ENCODE peak calls at places on chromosomes 13 and 19, in eight cellular contexts. One of them, this sample, is unnamed.

GRCh38 chr13:48156466-48156865 is 61.6 kb upstream of the MED4 start:
- DNase-seq in nephron progenitor cell: no peak
- DNase-seq in astrocyte of the spinal cord: no peak
- DNase-seq in upper lobe of left lung: no peak
- DNase-seq in IMR-90: no peak
- DNase-seq in thoracic aorta: no peak
- DNase-seq in bronchial epithelial cell: peak
- DNase-seq in upper lobe of right lung: no peak
- DNase-seq in this sample: no peak

GRCh38 chr13:42750858-42751257 is 30.5 kb upstream of the FAM216B start:
- DNase-seq in nephron progenitor cell: no peak
- DNase-seq in astrocyte of the spinal cord: no peak
- DNase-seq in upper lobe of left lung: no peak
- DNase-seq in IMR-90: no peak
- DNase-seq in thoracic aorta: no peak
- DNase-seq in bronchial epithelial cell: no peak
- DNase-seq in upper lobe of right lung: no peak
- DNase-seq in this sample: no peak

GRCh38 chr19:42403586-42403985 is 13.5 kb upstream of the CNFN start:
- DNase-seq in nephron progenitor cell: no peak
- DNase-seq in astrocyte of the spinal cord: no peak
- DNase-seq in upper lobe of left lung: no peak
- DNase-seq in IMR-90: no peak
- DNase-seq in thoracic aorta: no peak
- DNase-seq in bronchial epithelial cell: no peak
- DNase-seq in upper lobe of right lung: no peak
- DNase-seq in this sample: no peak

GRCh38 chr13:30806784-30807183 is 71.4 kb downstream of the ALOX5AP start:
- DNase-seq in nephron progenitor cell: no peak
- DNase-seq in astrocyte of the spinal cord: peak
- DNase-seq in upper lobe of left lung: no peak
- DNase-seq in IMR-90: peak
- DNase-seq in thoracic aorta: no peak
- DNase-seq in bronchial epithelial cell: peak
- DNase-seq in upper lobe of right lung: no peak
- DNase-seq in this sample: peak

GRCh38 chr19:17052439-17052838 is 22.8 kb downstream of the HAUS8 start:
- DNase-seq in nephron progenitor cell: peak
- DNase-seq in astrocyte of the spinal cord: peak
- DNase-seq in upper lobe of left lung: no peak
- DNase-seq in IMR-90: peak
- DNase-seq in thoracic aorta: no peak
- DNase-seq in bronchial epithelial cell: peak
- DNase-seq in upper lobe of right lung: no peak
- DNase-seq in this sample: peak

GRCh38 chr13:32889986-32890565 is 126.1 kb upstream of the KL start:
- DNase-seq in nephron progenitor cell: no peak
- DNase-seq in astrocyte of the spinal cord: no peak
- DNase-seq in upper lobe of left lung: no peak
- DNase-seq in IMR-90: no peak
- DNase-seq in thoracic aorta: no peak
- DNase-seq in bronchial epithelial cell: no peak
- DNase-seq in upper lobe of right lung: no peak
- DNase-seq in this sample: peak

GRCh38 chr13:37681295-37682032 is 82.9 kb upstream of the POSTN start:
- DNase-seq in nephron progenitor cell: no peak
- DNase-seq in astrocyte of the spinal cord: peak
- DNase-seq in upper lobe of left lung: no peak
- DNase-seq in IMR-90: peak
- DNase-seq in thoracic aorta: no peak
- DNase-seq in bronchial epithelial cell: no peak
- DNase-seq in upper lobe of right lung: no peak
- DNase-seq in this sample: peak

GRCh38 chr13:103884139-103884723 is 818.0 kb upstream of the SLC10A2 start:
- DNase-seq in nephron progenitor cell: no peak
- DNase-seq in astrocyte of the spinal cord: no peak
- DNase-seq in upper lobe of left lung: no peak
- DNase-seq in IMR-90: no peak
- DNase-seq in thoracic aorta: no peak
- DNase-seq in bronchial epithelial cell: no peak
- DNase-seq in upper lobe of right lung: no peak
- DNase-seq in this sample: no peak

GRCh38 chr19:50427997-50428425 is 4.7 kb upstream of the MYBPC2 start:
- DNase-seq in nephron progenitor cell: peak
- DNase-seq in astrocyte of the spinal cord: peak
- DNase-seq in upper lobe of left lung: peak
- DNase-seq in IMR-90: peak
- DNase-seq in thoracic aorta: no peak
- DNase-seq in bronchial epithelial cell: peak
- DNase-seq in upper lobe of right lung: peak
- DNase-seq in this sample: peak

DNA sequence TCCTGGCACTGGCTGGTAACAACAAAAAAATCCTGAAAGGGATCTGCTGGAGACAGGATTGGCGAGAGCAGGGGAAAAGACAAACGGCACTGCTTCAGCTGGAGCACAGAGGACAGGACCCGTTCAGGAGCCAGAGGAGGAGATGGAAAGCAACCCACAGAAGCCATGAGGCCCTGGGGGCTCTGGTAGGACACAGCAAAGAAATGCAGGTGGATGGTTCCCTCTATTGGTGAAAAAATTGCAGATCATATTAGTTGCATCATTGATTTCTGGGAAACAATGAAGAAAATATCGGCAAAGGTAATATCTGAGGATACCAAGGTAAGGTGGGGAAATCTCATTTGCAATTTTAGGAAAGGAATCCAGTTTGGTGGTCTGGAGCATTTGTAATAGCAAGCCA is 25.7 kb upstream of the TPP2 start:
- DNase-seq in nephron progenitor cell: no peak
- DNase-seq in astrocyte of the spinal cord: no peak
- DNase-seq in upper lobe of left lung: no peak
- DNase-seq in IMR-90: no peak
- DNase-seq in thoracic aorta: no peak
- DNase-seq in bronchial epithelial cell: no peak
- DNase-seq in upper lobe of right lung: no peak
- DNase-seq in this sample: no peak
- TF ChIP-seq CTCF in nephron progenitor cell: no peak
- TF ChIP-seq CTCF in astrocyte of the spinal cord: peak
- TF ChIP-seq CTCF in upper lobe of left lung: no peak
- TF ChIP-seq CTCF in IMR-90: peak
- TF ChIP-seq CTCF in thoracic aorta: no peak
- TF ChIP-seq CTCF in bronchial epithelial cell: no peak
- TF ChIP-seq CTCF in upper lobe of right lung: no peak
- TF ChIP-seq CTCF in this sample: peak

DNA sequence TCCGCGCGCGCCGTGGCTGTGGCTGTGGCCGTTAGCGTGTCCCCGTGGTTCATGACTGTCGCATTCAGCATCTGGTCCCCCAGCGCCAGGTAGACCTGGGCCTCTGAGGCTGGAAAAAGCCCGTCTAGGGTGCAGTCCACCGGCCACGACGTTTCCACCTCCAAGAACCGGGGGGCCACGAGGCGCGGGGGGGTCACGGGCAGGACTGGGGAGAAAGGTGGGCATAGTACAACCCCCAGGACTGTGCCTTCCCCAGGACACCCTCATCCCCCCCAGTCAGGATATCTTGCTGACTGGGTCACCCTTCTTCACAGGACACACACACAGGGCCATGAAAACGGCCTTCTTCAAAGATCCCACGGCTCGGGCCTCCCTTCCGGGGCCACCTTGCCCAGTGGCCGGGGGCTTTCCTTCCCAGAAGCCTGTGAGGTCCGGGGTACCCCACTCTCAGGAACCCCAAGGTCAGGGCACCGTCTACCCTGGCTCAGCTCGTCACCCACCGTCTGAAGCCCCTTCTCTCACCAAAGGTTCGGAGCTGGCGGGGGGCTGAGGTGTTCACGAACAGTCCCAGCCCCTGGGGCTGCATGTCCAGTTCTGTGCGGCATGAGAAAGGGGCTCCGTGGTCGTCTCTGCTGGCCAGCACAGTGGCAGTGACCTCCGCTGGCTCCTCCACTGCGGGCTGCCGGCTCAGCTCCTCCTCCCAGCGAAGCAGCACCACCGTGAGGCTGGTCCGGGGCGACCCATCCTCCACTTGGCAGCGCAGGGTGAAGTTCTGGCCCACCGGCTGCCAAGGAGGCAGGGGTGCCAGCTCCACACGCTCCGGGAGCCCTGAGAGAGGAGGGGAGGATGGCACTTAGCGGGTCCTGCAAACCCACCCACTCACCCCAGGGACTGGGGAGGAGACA is 2.1 kb upstream of the RAVER1 start:
- DNase-seq in nephron progenitor cell: peak
- DNase-seq in astrocyte of the spinal cord: no peak
- DNase-seq in upper lobe of left lung: peak
- DNase-seq in IMR-90: no peak
- DNase-seq in thoracic aorta: no peak
- DNase-seq in bronchial epithelial cell: no peak
- DNase-seq in upper lobe of right lung: no peak
- DNase-seq in this sample: no peak
- TF ChIP-seq CTCF in nephron progenitor cell: no peak
- TF ChIP-seq CTCF in astrocyte of the spinal cord: no peak
- TF ChIP-seq CTCF in upper lobe of left lung: no peak
- TF ChIP-seq CTCF in IMR-90: no peak
- TF ChIP-seq CTCF in thoracic aorta: no peak
- TF ChIP-seq CTCF in bronchial epithelial cell: no peak
- TF ChIP-seq CTCF in upper lobe of right lung: no peak
- TF ChIP-seq CTCF in this sample: no peak

GRCh38 chr19:55113570-55114039 is 3.8 kb downstream of the PPP1R12C start:
- DNase-seq in nephron progenitor cell: peak
- DNase-seq in astrocyte of the spinal cord: peak
- DNase-seq in upper lobe of left lung: peak
- DNase-seq in IMR-90: peak
- DNase-seq in thoracic aorta: peak
- DNase-seq in bronchial epithelial cell: no peak
- DNase-seq in upper lobe of right lung: peak
- DNase-seq in this sample: peak

GRCh38 chr19:55111238-55111831 is 6.1 kb downstream of the PPP1R12C start:
- DNase-seq in nephron progenitor cell: no peak
- DNase-seq in astrocyte of the spinal cord: no peak
- DNase-seq in upper lobe of left lung: peak
- DNase-seq in IMR-90: no peak
- DNase-seq in thoracic aorta: no peak
- DNase-seq in bronchial epithelial cell: no peak
- DNase-seq in upper lobe of right lung: no peak
- DNase-seq in this sample: no peak

GRCh38 chr19:55112246-55112780 is 5.1 kb downstream of the PPP1R12C start:
- DNase-seq in nephron progenitor cell: no peak
- DNase-seq in astrocyte of the spinal cord: no peak
- DNase-seq in upper lobe of left lung: peak
- DNase-seq in IMR-90: no peak
- DNase-seq in thoracic aorta: no peak
- DNase-seq in bronchial epithelial cell: no peak
- DNase-seq in upper lobe of right lung: no peak
- DNase-seq in this sample: no peak

GRCh38 chr19:55114566-55115145 is 2.8 kb downstream of the PPP1R12C start:
- DNase-seq in nephron progenitor cell: no peak
- DNase-seq in astrocyte of the spinal cord: no peak
- DNase-seq in upper lobe of left lung: peak
- DNase-seq in IMR-90: no peak
- DNase-seq in thoracic aorta: no peak
- DNase-seq in bronchial epithelial cell: no peak
- DNase-seq in upper lobe of right lung: peak
- DNase-seq in this sample: no peak

DNA sequence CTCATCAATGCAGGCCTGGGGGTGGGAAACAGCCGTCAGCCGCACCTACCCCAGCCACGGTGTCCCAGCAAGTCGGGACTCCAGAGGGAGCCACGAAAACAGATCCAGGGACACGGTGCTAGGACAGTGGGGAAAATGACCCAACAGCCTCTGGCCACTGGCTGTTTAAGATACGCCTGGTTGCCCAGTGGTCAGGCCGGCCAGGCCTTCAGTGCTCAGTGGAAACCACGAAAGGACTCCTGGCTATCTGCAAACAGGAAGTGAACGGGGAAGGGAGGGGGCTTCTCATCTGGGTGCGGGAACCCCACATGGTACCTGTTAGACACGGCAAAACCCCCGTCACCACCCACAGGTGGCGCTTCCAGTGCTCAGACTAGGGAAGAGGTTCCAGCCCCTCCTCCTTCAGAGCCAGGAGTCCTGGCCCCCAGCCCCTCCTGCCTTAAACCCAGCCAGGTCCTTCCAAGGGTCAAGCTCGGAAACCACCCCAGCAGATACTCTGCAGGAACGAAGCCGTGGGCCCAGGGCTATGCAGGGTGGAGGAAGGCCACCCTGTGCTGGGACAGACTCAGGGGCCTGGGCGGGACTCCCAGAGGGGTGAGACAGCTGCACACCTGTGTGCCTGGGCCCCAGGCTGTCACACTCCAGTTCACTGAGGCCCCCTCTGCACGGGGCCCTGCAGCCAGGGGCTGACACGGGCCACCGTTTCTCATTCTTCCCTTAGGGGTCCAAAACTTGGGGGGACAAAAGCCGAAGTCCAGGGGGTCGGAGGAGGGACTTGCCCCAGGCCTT is 4.5 kb downstream of the PPP1R12C start:
- DNase-seq in nephron progenitor cell: no peak
- DNase-seq in astrocyte of the spinal cord: no peak
- DNase-seq in upper lobe of left lung: peak
- DNase-seq in IMR-90: no peak
- DNase-seq in thoracic aorta: no peak
- DNase-seq in bronchial epithelial cell: no peak
- DNase-seq in upper lobe of right lung: peak
- DNase-seq in this sample: no peak
- TF ChIP-seq CTCF in nephron progenitor cell: no peak
- TF ChIP-seq CTCF in astrocyte of the spinal cord: no peak
- TF ChIP-seq CTCF in upper lobe of left lung: no peak
- TF ChIP-seq CTCF in IMR-90: no peak
- TF ChIP-seq CTCF in thoracic aorta: no peak
- TF ChIP-seq CTCF in bronchial epithelial cell: peak
- TF ChIP-seq CTCF in upper lobe of right lung: no peak
- TF ChIP-seq CTCF in this sample: peak

GRCh38 chr19:4454952-4455738 is 2.4 kb downstream of the UBXN6 start:
- DNase-seq in nephron progenitor cell: no peak
- DNase-seq in astrocyte of the spinal cord: peak
- DNase-seq in upper lobe of left lung: peak
- DNase-seq in IMR-90: peak
- DNase-seq in thoracic aorta: no peak
- DNase-seq in bronchial epithelial cell: peak
- DNase-seq in upper lobe of right lung: no peak
- DNase-seq in this sample: peak

GRCh38 chr19:4454621-4454951 is 3.0 kb downstream of the UBXN6 start:
- DNase-seq in nephron progenitor cell: no peak
- DNase-seq in astrocyte of the spinal cord: no peak
- DNase-seq in upper lobe of left lung: no peak
- DNase-seq in IMR-90: no peak
- DNase-seq in thoracic aorta: no peak
- DNase-seq in bronchial epithelial cell: no peak
- DNase-seq in upper lobe of right lung: no peak
- DNase-seq in this sample: no peak

GRCh38 chr19:4449826-4450075 is 7.8 kb downstream of the UBXN6 start:
- DNase-seq in nephron progenitor cell: no peak
- DNase-seq in astrocyte of the spinal cord: no peak
- DNase-seq in upper lobe of left lung: no peak
- DNase-seq in IMR-90: no peak
- DNase-seq in thoracic aorta: no peak
- DNase-seq in bronchial epithelial cell: no peak
- DNase-seq in upper lobe of right lung: no peak
- DNase-seq in this sample: no peak

GRCh38 chr19:4453232-4454179 is 4.1 kb downstream of the UBXN6 start:
- DNase-seq in nephron progenitor cell: no peak
- DNase-seq in astrocyte of the spinal cord: no peak
- DNase-seq in upper lobe of left lung: peak
- DNase-seq in IMR-90: no peak
- DNase-seq in thoracic aorta: no peak
- DNase-seq in bronchial epithelial cell: no peak
- DNase-seq in upper lobe of right lung: no peak
- DNase-seq in this sample: no peak

GRCh38 chr19:4452230-4452990 is 5.2 kb downstream of the UBXN6 start:
- DNase-seq in nephron progenitor cell: no peak
- DNase-seq in astrocyte of the spinal cord: no peak
- DNase-seq in upper lobe of left lung: peak
- DNase-seq in IMR-90: no peak
- DNase-seq in thoracic aorta: no peak
- DNase-seq in bronchial epithelial cell: no peak
- DNase-seq in upper lobe of right lung: no peak
- DNase-seq in this sample: no peak
- TF ChIP-seq CTCF in nephron progenitor cell: no peak
- TF ChIP-seq CTCF in astrocyte of the spinal cord: no peak
- TF ChIP-seq CTCF in upper lobe of left lung: no peak
- TF ChIP-seq CTCF in IMR-90: no peak
- TF ChIP-seq CTCF in thoracic aorta: no peak
- TF ChIP-seq CTCF in bronchial epithelial cell: no peak
- TF ChIP-seq CTCF in upper lobe of right lung: no peak
- TF ChIP-seq CTCF in this sample: no peak